ENCODE peak calls at places on chromosomes 4 and X, in nine cellular contexts. D is endothelial cell; F is HCT116; Q is colonic mucosa; O is PC-3; N is MM.1S; Z is CD8-positive, alpha-beta T cell; U is nephron progenitor cell; V is GM20000. C is an unnamed sample.

GRCh38 chrX:46381630-46382029 is 163.6 kb downstream of the ZNF674 start:
- DNase-seq in V (peak), D (peak), N (peak), F (peak), O (peak), Q (no peak), Z (peak), U (peak), C (peak)

GRCh38 chr4:4820739-4821138 is 38.7 kb upstream of the MSX1 start:
- DNase-seq in O (no peak), N (no peak), Q (no peak), D (no peak), F (no peak), U (no peak), Z (no peak), V (no peak), C (no peak)

GRCh38 chrX:44244008-44244407 is 99.5 kb downstream of the EFHC2 start:
- DNase-seq in N (peak), Z (no peak), V (no peak), F (peak), D (no peak), O (peak), Q (no peak), U (no peak), C (no peak)

GRCh38 chrX:69503228-69503834 is 795 bp upstream of the NALF2 start:
- DNase-seq in D (no peak), U (no peak), Z (no peak), N (no peak), O (no peak), F (peak), V (no peak), Q (no peak), C (no peak)

GRCh38 chrX:7283741-7284140 is 135.8 kb upstream of the PUDP start:
- DNase-seq in Q (no peak), V (no peak), D (no peak), O (no peak), U (no peak), N (no peak), Z (no peak), F (no peak), C (no peak)

GRCh38 chrX:15349046-15349445 is 13.7 kb upstream of the PIGA start:
- DNase-seq in D (peak), Z (no peak), N (peak), U (peak), V (peak), O (peak), Q (peak), F (peak), C (peak)

GRCh38 chrX:96538104-96538725 is 146.4 kb upstream of the DIAPH2 start:
- DNase-seq in D (no peak), Z (no peak), V (no peak), U (no peak), O (peak), N (no peak), Q (peak), F (no peak), C (no peak)

GRCh38 chr4:46837639-46838038 is 71.4 kb downstream of the COX7B2 start:
- DNase-seq in Q (no peak), V (no peak), F (no peak), U (no peak), N (no peak), O (no peak), Z (no peak), D (no peak), C (no peak)

GRCh38 chr4:34953145-34953799 is 1291.0 kb downstream of the ARAP2 start:
- DNase-seq in Q (no peak), V (no peak), N (no peak), F (peak), D (no peak), O (peak), U (no peak), Z (no peak), C (no peak)

GRCh38 chr4:176939445-176939844 is 146.7 kb upstream of the VEGFC start:
- DNase-seq in O (peak), Q (no peak), Z (no peak), N (no peak), D (no peak), V (no peak), U (no peak), F (no peak), C (no peak)

GRCh38 chr4:1462768-1463075 is 56.5 kb upstream of the NKX1-1 start:
- DNase-seq in D (no peak), N (no peak), U (no peak), V (no peak), F (no peak), Z (no peak), O (no peak), Q (no peak), C (no peak)

GRCh38 chr4:158015241-158015640 is 157.6 kb downstream of the GASK1B start:
- DNase-seq in N (no peak), Q (no peak), F (no peak), Z (no peak), V (no peak), O (peak), D (no peak), U (no peak), C (no peak)

GRCh38 chr4:127698789-127699200 is 31.4 kb upstream of the SLC25A31 start:
- DNase-seq in N (no peak), U (no peak), Z (no peak), V (peak), D (no peak), F (peak), Q (no peak), O (peak), C (peak)

GRCh38 chr4:60938621-60939020 is 261.5 kb upstream of the ADGRL3 start:
- DNase-seq in O (peak), Z (no peak), N (no peak), D (no peak), Q (no peak), V (no peak), U (no peak), F (no peak), C (no peak)

GRCh38 chr4:155745984-155746383 is 12.8 kb upstream of the GUCY1B1 start:
- DNase-seq in Q (no peak), D (no peak), Z (no peak), U (no peak), V (no peak), O (peak), N (no peak), F (no peak), C (no peak)

GRCh38 chr4:75698162-75698962 is 25.2 kb upstream of the G3BP2 start:
- DNase-seq in F (no peak), Q (no peak), V (peak), U (no peak), Z (peak), O (no peak), N (no peak), D (no peak), C (peak)

GRCh38 chrX:119647552-119648420 is 41.6 kb upstream of the NKRF start:
- DNase-seq in N (peak), F (no peak), O (no peak), Z (peak), V (peak), U (no peak), Q (no peak), D (no peak), C (peak)

DNA sequence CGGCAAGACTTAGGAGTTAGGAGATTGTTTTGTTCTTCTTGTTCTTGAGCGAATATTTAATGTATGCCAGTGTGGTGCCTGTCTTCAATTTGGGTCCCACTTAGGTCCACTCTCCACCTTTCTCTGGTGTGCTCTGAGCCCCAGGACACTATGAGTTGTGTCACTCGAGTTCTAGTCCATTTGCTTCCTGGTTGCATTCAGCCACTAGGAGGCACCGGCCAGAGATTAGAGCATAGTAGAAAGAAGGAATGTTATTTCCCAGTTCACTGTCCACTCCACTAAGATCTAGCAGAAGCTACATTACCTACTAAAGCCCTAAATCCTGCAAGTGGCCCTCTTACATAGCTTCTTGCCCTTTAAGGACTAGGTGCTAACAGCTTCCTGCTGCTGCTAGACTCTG is 326.9 kb downstream of the NAF1 start:
- DNase-seq in U (no peak), N (no peak), Z (no peak), Q (no peak), V (no peak), F (no peak), D (no peak), O (no peak), C (no peak)
- TF ChIP-seq CTCF in U (no peak), N (peak), Z (no peak), Q (no peak), V (no peak), F (no peak), D (no peak), O (no peak), C (no peak)

GRCh38 chr4:108772402-108772801 is 9.5 kb upstream of the ETNPPL start:
- DNase-seq in F (no peak), Q (no peak), N (no peak), U (no peak), V (no peak), Z (no peak), D (no peak), O (no peak), C (no peak)
- TF ChIP-seq CTCF in F (no peak), Q (no peak), N (no peak), U (no peak), V (no peak), Z (no peak), D (no peak), O (no peak), C (no peak)

GRCh38 chrX:19581786-19582185 is 66.5 kb upstream of the MAP3K15 start:
- DNase-seq in N (no peak), Z (no peak), F (no peak), O (no peak), V (no peak), D (no peak), Q (no peak), U (no peak), C (no peak)
- TF ChIP-seq CTCF in N (no peak), Z (no peak), F (no peak), O (no peak), V (no peak), D (no peak), Q (no peak), U (no peak), C (no peak)

GRCh38 chr4:144355809-144356757 is 215.6 kb upstream of the GYPA start:
- DNase-seq in F (peak), Z (no peak), O (peak), Q (peak), V (peak), U (peak), D (peak), N (peak), C (peak)
- TF ChIP-seq CTCF in F (no peak), Z (no peak), O (peak), Q (no peak), V (no peak), U (no peak), D (no peak), N (peak), C (no peak)

DNA sequence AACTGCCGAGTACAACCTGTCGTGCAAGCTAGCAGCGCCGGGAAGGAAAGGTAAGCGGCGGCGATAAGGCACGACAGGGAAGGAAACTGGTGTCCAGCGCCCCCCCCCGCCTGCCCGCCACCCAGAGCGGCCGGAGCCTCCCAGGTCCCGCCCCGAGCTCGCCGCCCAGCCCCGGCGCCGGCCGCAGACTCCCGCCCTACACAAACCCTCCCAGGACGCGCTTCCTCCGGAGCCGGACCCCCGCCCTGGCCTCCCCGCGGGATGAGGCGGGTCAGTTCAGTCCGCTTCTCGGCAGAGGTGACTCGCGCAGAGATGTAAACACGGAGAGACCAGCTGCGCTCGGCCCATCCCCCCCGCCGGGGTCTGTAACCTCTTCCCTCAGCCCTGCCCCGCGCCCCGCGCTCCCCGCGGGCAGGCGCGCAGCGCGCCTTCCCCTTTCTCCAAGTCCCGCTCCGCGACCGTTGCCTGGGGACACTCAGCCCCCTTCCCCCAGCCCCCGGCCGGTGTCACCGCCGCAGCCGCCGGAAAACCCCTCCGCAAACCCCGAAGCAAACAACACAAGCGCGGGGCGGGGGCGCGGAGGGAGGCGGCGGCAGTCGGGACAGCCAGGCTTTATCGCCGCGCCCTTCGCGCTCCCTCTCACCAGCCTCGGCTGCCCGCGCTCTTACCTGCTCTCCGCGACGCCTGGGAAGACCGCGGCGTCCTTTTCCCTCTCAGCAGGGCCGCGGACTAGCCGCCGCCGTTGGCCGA is 544 bp downstream of the ELF2 start:
- DNase-seq in O (peak), Z (peak), U (peak), F (peak), D (peak), Q (peak), V (peak), N (peak), C (peak)
- TF ChIP-seq CTCF in O (no peak), Z (no peak), U (no peak), F (no peak), D (no peak), Q (no peak), V (no peak), N (no peak), C (no peak)

GRCh38 chrX:93169771-93170170 is 503.6 kb downstream of the NAP1L3 start:
- DNase-seq in U (no peak), V (no peak), N (no peak), Q (no peak), O (no peak), F (no peak), Z (no peak), D (no peak), C (no peak)
- TF ChIP-seq CTCF in U (no peak), V (no peak), N (no peak), Q (no peak), O (no peak), F (no peak), Z (no peak), D (no peak), C (no peak)

DNA sequence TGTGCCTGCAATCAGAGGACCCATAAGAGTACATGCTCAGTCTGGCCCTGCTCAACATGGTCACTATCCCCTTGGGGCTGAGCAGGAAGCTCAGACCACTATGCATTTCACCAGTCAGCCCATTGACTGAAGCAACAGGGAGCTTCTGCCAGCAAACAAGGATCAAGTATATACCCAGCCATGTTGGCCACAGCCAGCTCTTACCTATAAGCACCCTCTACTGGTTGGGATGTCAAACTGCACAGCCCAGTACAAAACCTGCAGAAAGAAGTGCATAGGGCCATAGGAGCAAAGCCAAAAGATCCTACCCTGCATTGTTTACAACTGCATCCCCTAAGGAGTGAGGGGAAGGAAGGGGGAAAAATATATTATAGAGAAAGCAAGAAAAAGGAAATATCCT is 214.4 kb upstream of the CPEB2 start:
- DNase-seq in V (no peak), Z (no peak), N (peak), U (no peak), O (peak), F (no peak), Q (no peak), D (no peak), C (no peak)
- TF ChIP-seq CTCF in V (no peak), Z (no peak), N (peak), U (peak), O (peak), F (peak), Q (peak), D (peak), C (no peak)

GRCh38 chr4:107094976-107095375 is 58.9 kb upstream of the DKK2 start:
- DNase-seq in Q (no peak), N (no peak), Z (no peak), U (no peak), F (no peak), D (no peak), O (no peak), V (no peak), C (no peak)
- TF ChIP-seq CTCF in Q (no peak), N (no peak), Z (no peak), U (no peak), F (no peak), D (no peak), O (no peak), V (no peak), C (no peak)